ENCODE peak calls at places on chromosomes 3 and 15, in four cellular contexts. One of them, this sample, is unnamed.

GRCh38 chr3:158739078-158739477 is 6.8 kb upstream of the RARRES1 start:
- DNase-seq in ovary: no peak
- DNase-seq in A549: no peak
- DNase-seq in tibial nerve: no peak
- DNase-seq in this sample: no peak

GRCh38 chr3:157274644-157275137 is 114.7 kb upstream of the CCNL1 start:
- DNase-seq in ovary: no peak
- DNase-seq in A549: no peak
- DNase-seq in tibial nerve: no peak
- DNase-seq in this sample: no peak

GRCh38 chr3:174907027-174907426 is 47.9 kb downstream of the NAALADL2 start:
- DNase-seq in ovary: no peak
- DNase-seq in A549: no peak
- DNase-seq in tibial nerve: no peak
- DNase-seq in this sample: no peak

GRCh38 chr3:30649572-30650310 is 43.3 kb downstream of the TGFBR2 start:
- DNase-seq in ovary: no peak
- DNase-seq in A549: no peak
- DNase-seq in tibial nerve: no peak
- DNase-seq in this sample: no peak

GRCh38 chr3:138729279-138729678 is 105.4 kb downstream of the PIK3CB start:
- DNase-seq in ovary: no peak
- DNase-seq in A549: no peak
- DNase-seq in tibial nerve: no peak
- DNase-seq in this sample: no peak

GRCh38 chr3:182596673-182597410 is 196.5 kb upstream of the ATP11B start:
- DNase-seq in ovary: no peak
- DNase-seq in A549: no peak
- DNase-seq in tibial nerve: no peak
- DNase-seq in this sample: no peak

GRCh38 chr3:28726840-28727239 is 378.2 kb upstream of the AZI2 start:
- DNase-seq in ovary: no peak
- DNase-seq in A549: peak; percentile 31
- DNase-seq in tibial nerve: peak; percentile 20
- DNase-seq in this sample: no peak

GRCh38 chr3:175357758-175358157 is 498.6 kb downstream of the NAALADL2 start:
- DNase-seq in ovary: no peak
- DNase-seq in A549: no peak
- DNase-seq in tibial nerve: no peak
- DNase-seq in this sample: no peak

GRCh38 chr3:117719316-117719926 is 1009.8 kb downstream of the TUSC7 start:
- DNase-seq in ovary: no peak
- DNase-seq in A549: peak; percentile 17
- DNase-seq in tibial nerve: no peak
- DNase-seq in this sample: no peak

GRCh38 chr15:95567686-95568085 is 762.8 kb upstream of the NR2F2 start:
- DNase-seq in ovary: no peak
- DNase-seq in A549: no peak
- DNase-seq in tibial nerve: no peak
- DNase-seq in this sample: no peak

GRCh38 chr3:194687638-194688206 is 2.0 kb downstream of the FAM43A start:
- DNase-seq in ovary: peak; percentile 53
- DNase-seq in A549: peak; percentile 76
- DNase-seq in tibial nerve: peak; percentile 17
- DNase-seq in this sample: peak; percentile 85

GRCh38 chr3:185328324-185329004 is 34.5 kb upstream of the MAP3K13 start:
- DNase-seq in ovary: no peak
- DNase-seq in A549: peak; percentile 67
- DNase-seq in tibial nerve: no peak
- DNase-seq in this sample: no peak

GRCh38 chr3:181700168-181701087 is 11.3 kb upstream of the SOX2 start:
- DNase-seq in ovary: peak; percentile 73
- DNase-seq in A549: peak; percentile 69
- DNase-seq in tibial nerve: peak; percentile 69
- DNase-seq in this sample: no peak

GRCh38 chr15:73928241-73928579 is 1.9 kb downstream of the LOXL1 start:
- DNase-seq in ovary: no peak
- DNase-seq in A549: no peak
- DNase-seq in tibial nerve: no peak
- DNase-seq in this sample: no peak

GRCh38 chr15:72685925-72686794 is at the start of the genes BBS4 and HIGD2B:
- DNase-seq in ovary: peak; percentile 81
- DNase-seq in A549: peak; percentile 96
- DNase-seq in tibial nerve: peak; percentile 80
- DNase-seq in this sample: peak; percentile 92

GRCh38 chr3:182740710-182741109 is 52.6 kb upstream of the ATP11B start:
- DNase-seq in ovary: no peak
- DNase-seq in A549: peak; percentile 24
- DNase-seq in tibial nerve: no peak
- DNase-seq in this sample: no peak

GRCh38 chr3:66486646-66487045 is 14.2 kb downstream of the LRIG1 start:
- DNase-seq in ovary: no peak
- DNase-seq in A549: no peak
- DNase-seq in tibial nerve: no peak
- DNase-seq in this sample: no peak

GRCh38 chr3:177777699-177778098 is 580.4 kb upstream of the TBL1XR1 start:
- DNase-seq in ovary: no peak
- DNase-seq in A549: peak; percentile 31
- DNase-seq in tibial nerve: no peak
- DNase-seq in this sample: no peak

GRCh38 chr15:39153718-39154117 is 427.2 kb upstream of the THBS1 start:
- DNase-seq in ovary: no peak
- DNase-seq in A549: no peak
- DNase-seq in tibial nerve: no peak
- DNase-seq in this sample: no peak

GRCh38 chr15:29470794-29471193 is 201.2 kb upstream of the NSMCE3 start:
- DNase-seq in ovary: no peak
- DNase-seq in A549: peak; percentile 49
- DNase-seq in tibial nerve: no peak
- DNase-seq in this sample: no peak

GRCh38 chr3:115436767-115437301 is 186.5 kb upstream of the GAP43 start:
- DNase-seq in ovary: no peak
- DNase-seq in A549: peak; percentile 85
- DNase-seq in tibial nerve: no peak
- DNase-seq in this sample: no peak

GRCh38 chr3:130925628-130926027 is 31.7 kb downstream of the ATP2C1 start:
- DNase-seq in ovary: no peak
- DNase-seq in A549: peak; percentile 28
- DNase-seq in tibial nerve: no peak
- DNase-seq in this sample: no peak

GRCh38 chr3:135992072-135992471 is 26.5 kb downstream of the PPP2R3A start:
- DNase-seq in ovary: no peak
- DNase-seq in A549: no peak
- DNase-seq in tibial nerve: no peak
- DNase-seq in this sample: no peak

GRCh38 chr3:130480736-130481135 is 36.2 kb upstream of the COL6A6 start:
- DNase-seq in ovary: peak; percentile 21
- DNase-seq in A549: peak; percentile 45
- DNase-seq in tibial nerve: peak; percentile 12
- DNase-seq in this sample: no peak

GRCh38 chr3:33980252-33980651 is 181.8 kb downstream of the PDCD6IP start:
- DNase-seq in ovary: no peak
- DNase-seq in A549: peak; percentile 94
- DNase-seq in tibial nerve: peak; percentile 5
- DNase-seq in this sample: no peak

GRCh38 chr3:49745986-49746385 is 22.2 kb upstream of the GMPPB start:
- DNase-seq in ovary: no peak
- DNase-seq in A549: no peak
- DNase-seq in tibial nerve: no peak
- DNase-seq in this sample: no peak

GRCh38 chr3:37935756-37936666 is 54.6 kb upstream of the VILL start:
- DNase-seq in ovary: no peak
- DNase-seq in A549: peak; percentile 81
- DNase-seq in tibial nerve: no peak
- DNase-seq in this sample: no peak

GRCh38 chr3:46558184-46559029 is 7.7 kb downstream of the LRRC2 start:
- DNase-seq in ovary: peak; percentile 81
- DNase-seq in A549: peak; percentile 89
- DNase-seq in tibial nerve: peak; percentile 52
- DNase-seq in this sample: peak; percentile 86

GRCh38 chr3:55246016-55246415 is 241.1 kb downstream of the WNT5A start:
- DNase-seq in ovary: no peak
- DNase-seq in A549: no peak
- DNase-seq in tibial nerve: no peak
- DNase-seq in this sample: no peak

GRCh38 chr15:101526442-101526841 is 36.9 kb upstream of the PCSK6 start:
- DNase-seq in ovary: no peak
- DNase-seq in A549: no peak
- DNase-seq in tibial nerve: no peak
- DNase-seq in this sample: no peak

GRCh38 chr15:25933456-25934158 is 70.5 kb upstream of the ATP10A start:
- DNase-seq in ovary: peak; percentile 52
- DNase-seq in A549: peak; percentile 85
- DNase-seq in tibial nerve: peak; percentile 36
- DNase-seq in this sample: peak; percentile 71

GRCh38 chr3:170330366-170330765 is 27.1 kb upstream of the SKIL start:
- DNase-seq in ovary: no peak
- DNase-seq in A549: peak; percentile 73
- DNase-seq in tibial nerve: no peak
- DNase-seq in this sample: no peak

GRCh38 chr15:75666823-75667501 is 19.2 kb downstream of the SNX33 start:
- DNase-seq in ovary: peak; percentile 49
- DNase-seq in A549: peak; percentile 96
- DNase-seq in tibial nerve: peak; percentile 47
- DNase-seq in this sample: peak; percentile 93
- TF ChIP-seq EP300 in ovary: peak; percentile 85
- TF ChIP-seq EP300 in A549: peak; percentile 49
- TF ChIP-seq EP300 in tibial nerve: no peak
- TF ChIP-seq EP300 in this sample: no peak

GRCh38 chr15:31300208-31300661 is 26.4 kb upstream of the KLF13 start:
- DNase-seq in ovary: no peak
- DNase-seq in A549: no peak
- DNase-seq in tibial nerve: no peak
- DNase-seq in this sample: peak; percentile 65
- H3K4me1 ChIP-seq in ovary: peaks cover 1% of the 10 kb centered on the region
- H3K4me1 ChIP-seq in A549: peaks cover 64% of the 10 kb centered on the region
- H3K4me1 ChIP-seq in tibial nerve: peaks cover 19% of the 10 kb centered on the region
- H3K4me1 ChIP-seq in this sample: peaks cover 54% of the 10 kb centered on the region

GRCh38 chr3:149010966-149011365 is 19.6 kb downstream of the GYG1 start:
- DNase-seq in ovary: no peak
- DNase-seq in A549: no peak
- DNase-seq in tibial nerve: no peak
- DNase-seq in this sample: no peak

GRCh38 chr3:149007567-149008257 is 16.4 kb downstream of the GYG1 start:
- DNase-seq in ovary: no peak
- DNase-seq in A549: no peak
- DNase-seq in tibial nerve: no peak
- DNase-seq in this sample: no peak

GRCh38 chr3:149009732-149010131 is 18.4 kb downstream of the GYG1 start:
- DNase-seq in ovary: no peak
- DNase-seq in A549: no peak
- DNase-seq in tibial nerve: no peak
- DNase-seq in this sample: no peak

GRCh38 chr3:149011676-149012075 is 20.3 kb downstream of the GYG1 start:
- DNase-seq in ovary: no peak
- DNase-seq in A549: no peak
- DNase-seq in tibial nerve: no peak
- DNase-seq in this sample: no peak

GRCh38 chr3:149010504-149010951 is 19.2 kb downstream of the GYG1 start:
- DNase-seq in ovary: no peak
- DNase-seq in A549: no peak
- DNase-seq in tibial nerve: no peak
- DNase-seq in this sample: no peak
- TF ChIP-seq EP300 in ovary: no peak
- TF ChIP-seq EP300 in A549: no peak
- TF ChIP-seq EP300 in tibial nerve: no peak
- TF ChIP-seq EP300 in this sample: no peak

GRCh38 chr15:59266015-59266414 is 59.4 kb downstream of the LDHAL6B start:
- DNase-seq in ovary: no peak
- DNase-seq in A549: no peak
- DNase-seq in tibial nerve: no peak
- DNase-seq in this sample: no peak
- H3K4me1 ChIP-seq in ovary: no peaks in the 10 kb centered on the region
- H3K4me1 ChIP-seq in A549: peaks cover 71% of the 10 kb centered on the region
- H3K4me1 ChIP-seq in tibial nerve: no peaks in the 10 kb centered on the region
- H3K4me1 ChIP-seq in this sample: no peaks in the 10 kb centered on the region

GRCh38 chr3:14401692-14402303 is 608 bp upstream of the SLC6A6 start:
- DNase-seq in ovary: no peak
- DNase-seq in A549: no peak
- DNase-seq in tibial nerve: no peak
- DNase-seq in this sample: no peak

GRCh38 chr3:14404396-14405119 is 2.2 kb downstream of the SLC6A6 start:
- DNase-seq in ovary: no peak
- DNase-seq in A549: peak; percentile 27
- DNase-seq in tibial nerve: no peak
- DNase-seq in this sample: no peak

GRCh38 chr3:14405120-14405885 is 2.9 kb downstream of the SLC6A6 start:
- DNase-seq in ovary: no peak
- DNase-seq in A549: no peak
- DNase-seq in tibial nerve: no peak
- DNase-seq in this sample: no peak

GRCh38 chr3:14402304-14402811 is at the start of gene SLC6A6:
- DNase-seq in ovary: peak; percentile 95
- DNase-seq in A549: peak; percentile 97
- DNase-seq in tibial nerve: peak; percentile 95
- DNase-seq in this sample: peak; percentile 97

GRCh38 chr3:14403636-14404395 is 1.4 kb downstream of the SLC6A6 start:
- DNase-seq in ovary: peak; percentile 68
- DNase-seq in A549: peak; percentile 28
- DNase-seq in tibial nerve: no peak
- DNase-seq in this sample: no peak
- TF ChIP-seq EP300 in ovary: no peak
- TF ChIP-seq EP300 in A549: no peak
- TF ChIP-seq EP300 in tibial nerve: no peak
- TF ChIP-seq EP300 in this sample: no peak

DNA sequence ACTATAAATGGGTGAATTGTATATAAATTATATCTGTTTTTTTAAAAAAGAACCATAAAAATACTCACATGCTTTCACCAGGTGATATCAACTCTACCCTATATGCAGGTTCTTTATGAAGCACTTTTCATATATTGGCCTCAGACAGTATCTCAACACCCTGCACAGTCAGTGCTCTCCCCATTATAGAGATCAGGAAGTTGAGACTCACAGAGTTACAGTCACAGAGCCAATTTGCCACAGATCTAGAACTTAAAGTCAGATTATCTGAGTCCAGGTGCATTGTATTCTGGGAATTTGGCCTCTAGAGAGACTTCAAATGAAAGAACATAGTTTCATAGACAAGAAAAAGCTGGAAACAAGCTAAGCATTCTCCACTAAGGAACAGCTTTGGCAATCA is 38.1 kb downstream of the DAPK2 start:
- DNase-seq in ovary: no peak
- DNase-seq in A549: no peak
- DNase-seq in tibial nerve: no peak
- DNase-seq in this sample: no peak
- H3K4me1 ChIP-seq in ovary: no peaks in the 10 kb centered on the region
- H3K4me1 ChIP-seq in A549: peaks cover 35% of the 10 kb centered on the region
- H3K4me1 ChIP-seq in tibial nerve: peaks cover 16% of the 10 kb centered on the region
- H3K4me1 ChIP-seq in this sample: peaks cover 87% of the 10 kb centered on the region

This sample was measured in suprapubic skin.